ENCODE peak calls at places on chromosomes 6 and 20, in eight cellular contexts. Q, H, F, S, I, N, C and M are unnamed samples.

GRCh38 chr20:9353916-9354276 is 160.5 kb upstream of the LAMP5 start:
- DNase-seq in Q (no peak), H (no peak), F (no peak), S (no peak), I (peak; percentile 12), N (no peak), C (no peak), M (no peak)

GRCh38 chr6:32081168-32081624 is 27.9 kb downstream of the TNXB start:
- DNase-seq in Q (no peak), H (no peak), F (peak; percentile 75), S (no peak), I (peak; percentile 97), N (peak; percentile 64), C (no peak), M (peak; percentile 22)

GRCh38 chr20:37335642-37336368 is 10.1 kb upstream of the SRC start:
- DNase-seq in Q (no peak), H (no peak), F (no peak), S (no peak), I (peak; percentile 40), N (no peak), C (no peak), M (no peak)

GRCh38 chr6:43495409-43495941 is 14.7 kb downstream of the LRRC73 start:
- DNase-seq in Q (no peak), H (no peak), F (no peak), S (no peak), I (peak; percentile 46), N (no peak), C (no peak), M (no peak)

GRCh38 chr20:19886666-19887288 is 128.7 kb downstream of the RIN2 start:
- DNase-seq in Q (no peak), H (no peak), F (no peak), S (no peak), I (no peak), N (no peak), C (no peak), M (no peak)

GRCh38 chr6:37459981-37460800 is 27.2 kb downstream of the CMTR1 start:
- DNase-seq in Q (no peak), H (no peak), F (no peak), S (no peak), I (no peak), N (no peak), C (no peak), M (no peak)

GRCh38 chr20:44959082-44959895 is 908 bp downstream of the TOMM34 start:
- DNase-seq in Q (peak; percentile 42), H (no peak), F (no peak), S (no peak), I (peak; percentile 84), N (no peak), C (peak; percentile 83), M (peak; percentile 11)

GRCh38 chr6:31567531-31568370 is 4.3 kb upstream of the LTA start:
- DNase-seq in Q (no peak), H (no peak), F (no peak), S (no peak), I (no peak), N (no peak), C (peak; percentile 63), M (no peak)

GRCh38 chr6:5540375-5540774 is 279.1 kb downstream of the FARS2 start:
- DNase-seq in Q (no peak), H (no peak), F (no peak), S (no peak), I (peak; percentile 72), N (no peak), C (no peak), M (no peak)

GRCh38 chr6:52994031-52994788 is 874 bp downstream of the GSTA4 start:
- DNase-seq in Q (no peak), H (no peak), F (no peak), S (no peak), I (peak; percentile 60), N (peak; percentile 20), C (no peak), M (peak; percentile 78)

GRCh38 chr6:149454405-149454848 is 30.4 kb downstream of the ZC3H12D start:
- DNase-seq in Q (no peak), H (no peak), F (peak; percentile 85), S (no peak), I (peak; percentile 95), N (peak; percentile 99), C (no peak), M (peak; percentile 94)

GRCh38 chr20:54713727-54714126 is 238.3 kb downstream of the DOK5 start:
- DNase-seq in Q (no peak), H (no peak), F (no peak), S (no peak), I (no peak), N (no peak), C (no peak), M (no peak)

GRCh38 chr20:36490191-36490590 is 51.1 kb upstream of the MYL9 start:
- DNase-seq in Q (no peak), H (no peak), F (no peak), S (no peak), I (no peak), N (no peak), C (no peak), M (no peak)

GRCh38 chr6:167311286-167311685 is 13.6 kb upstream of the TTLL2 start:
- DNase-seq in Q (no peak), H (no peak), F (no peak), S (no peak), I (no peak), N (no peak), C (no peak), M (peak; percentile 84)

GRCh38 chr6:169241688-169242350 is 11.8 kb downstream of the THBS2 start:
- DNase-seq in Q (no peak), H (no peak), F (no peak), S (no peak), I (no peak), N (no peak), C (no peak), M (no peak)

GRCh38 chr6:169803291-169803811 is 51.9 kb downstream of the ERMARD start:
- DNase-seq in Q (no peak), H (no peak), F (no peak), S (no peak), I (no peak), N (no peak), C (no peak), M (no peak)

GRCh38 chr6:105077592-105078463 is 102.0 kb downstream of the POPDC3 start:
- DNase-seq in Q (no peak), H (peak; percentile 76), F (no peak), S (no peak), I (peak; percentile 78), N (no peak), C (no peak), M (peak; percentile 36)

GRCh38 chr6:164105705-164106104 is 691.2 kb downstream of the QKI start:
- DNase-seq in Q (no peak), H (no peak), F (no peak), S (no peak), I (no peak), N (no peak), C (no peak), M (no peak)

GRCh38 chr6:70706491-70707123 is 38.9 kb downstream of the SMAP1 start:
- DNase-seq in Q (no peak), H (peak; percentile 76), F (no peak), S (peak; percentile 20), I (peak; percentile 65), N (no peak), C (no peak), M (peak; percentile 71)

GRCh38 chr20:1375515-1375914 is 17.3 kb downstream of the FKBP1A start:
- DNase-seq in Q (no peak), H (peak; percentile 31), F (no peak), S (no peak), I (peak; percentile 87), N (no peak), C (no peak), M (no peak)

GRCh38 chr20:21767739-21768223 is 62.3 kb downstream of the PAX1 start:
- DNase-seq in Q (no peak), H (no peak), F (no peak), S (no peak), I (no peak), N (no peak), C (peak; percentile 37), M (no peak)

GRCh38 chr6:16092990-16093389 is 35.9 kb upstream of the MYLIP start:
- DNase-seq in Q (no peak), H (peak; percentile 78), F (no peak), S (no peak), I (no peak), N (no peak), C (no peak), M (no peak)

GRCh38 chr20:25496968-25497401 is 88.3 kb downstream of the NINL start:
- DNase-seq in Q (no peak), H (no peak), F (peak; percentile 22), S (peak; percentile 64), I (no peak), N (no peak), C (no peak), M (no peak)

GRCh38 chr20:30167540-30167939 is 1089.9 kb upstream of the DEFB115 start:
- DNase-seq in Q (no peak), H (no peak), F (no peak), S (no peak), I (no peak), N (no peak), C (no peak), M (no peak)

GRCh38 chr6:170097505-170098427 is 193.1 kb downstream of the DLL1 start:
- DNase-seq in Q (no peak), H (no peak), F (no peak), S (no peak), I (no peak), N (no peak), C (no peak), M (no peak)

GRCh38 chr6:12010635-12011275 is 1.4 kb upstream of the HIVEP1 start:
- DNase-seq in Q (no peak), H (peak; percentile 78), F (peak; percentile 62), S (peak; percentile 48), I (peak; percentile 79), N (peak; percentile 69), C (peak; percentile 52), M (peak; percentile 55)

GRCh38 chr6:7534192-7534591 is 7.3 kb upstream of the DSP start:
- DNase-seq in Q (no peak), H (no peak), F (no peak), S (no peak), I (no peak), N (no peak), C (no peak), M (no peak)

GRCh38 chr6:107235521-107235920 is 120.2 kb upstream of the BEND3 start:
- DNase-seq in Q (no peak), H (no peak), F (no peak), S (no peak), I (peak; percentile 1), N (no peak), C (no peak), M (no peak)

GRCh38 chr20:21583486-21584168 is 69.8 kb upstream of the NKX2-2 start:
- DNase-seq in Q (no peak), H (no peak), F (no peak), S (no peak), I (no peak), N (no peak), C (no peak), M (no peak)

GRCh38 chr6:125314019-125314581 is 12.3 kb upstream of the HDDC2 start:
- DNase-seq in Q (no peak), H (peak; percentile 65), F (no peak), S (peak; percentile 36), I (peak; percentile 82), N (peak; percentile 51), C (peak; percentile 51), M (peak; percentile 54)

GRCh38 chr20:63232235-63233060 is 3.3 kb upstream of the BIRC7 start:
- DNase-seq in Q (no peak), H (no peak), F (peak; percentile 62), S (peak; percentile 54), I (peak; percentile 86), N (peak; percentile 1), C (no peak), M (peak; percentile 29)

GRCh38 chr20:25070821-25071473 is 11.0 kb downstream of the VSX1 start:
- DNase-seq in Q (no peak), H (no peak), F (no peak), S (no peak), I (no peak), N (no peak), C (no peak), M (no peak)